ENCODE peak calls at places on chromosome X, in ten cellular contexts. N, H, L, Q, C, V, O, K, E and A are unnamed samples.

GRCh38 chrX:31301941-31302340 is 230.1 kb upstream of the FTHL17 start:
- DNase-seq in Q (no peak), N (no peak), V (no peak), K (no peak), C (no peak), H (no peak), O (no peak), L (no peak), E (no peak), A (no peak)

GRCh38 chrX:131650637-131651410 is 107.0 kb downstream of the OR13H1 start:
- DNase-seq in O (no peak), E (peak; percentile 9), Q (no peak), H (no peak), L (no peak), K (no peak), N (no peak), C (no peak), V (no peak), A (no peak)

GRCh38 chrX:40098264-40099045 is 697 bp upstream of the BCOR start:
- DNase-seq in N (peak; percentile 47), C (no peak), E (peak; percentile 51), V (peak; percentile 39), H (peak; percentile 40), K (no peak), L (peak; percentile 61), O (no peak), Q (peak; percentile 90), A (no peak)

GRCh38 chrX:65993332-65993731 is 46.5 kb downstream of the VSIG4 start:
- DNase-seq in N (no peak), K (no peak), E (no peak), V (no peak), L (no peak), C (no peak), O (no peak), H (no peak), Q (no peak), A (no peak)

GRCh38 chrX:30706216-30706775 is 53.1 kb downstream of the GK start:
- DNase-seq in C (no peak), K (no peak), L (no peak), O (no peak), N (no peak), V (no peak), Q (no peak), H (no peak), E (no peak), A (no peak)

GRCh38 chrX:112851806-112852205 is 11.2 kb upstream of the AMOT start:
- DNase-seq in N (no peak), K (peak; percentile 38), E (peak; percentile 33), O (no peak), C (no peak), Q (no peak), L (no peak), H (no peak), V (peak; percentile 47), A (no peak)

GRCh38 chrX:150897371-150898319 is 823 bp downstream of the CD99L2 start:
- DNase-seq in H (peak; percentile 62), E (peak; percentile 35), K (no peak), N (peak; percentile 51), V (peak; percentile 31), L (peak; percentile 15), Q (peak; percentile 86), C (no peak), O (peak; percentile 22), A (no peak)

GRCh38 chrX:15356444-15356843 is 21.1 kb upstream of the PIGA start:
- DNase-seq in E (peak; percentile 74), O (no peak), Q (no peak), L (no peak), C (no peak), H (no peak), V (peak; percentile 89), N (no peak), K (peak; percentile 30), A (no peak)

DNA sequence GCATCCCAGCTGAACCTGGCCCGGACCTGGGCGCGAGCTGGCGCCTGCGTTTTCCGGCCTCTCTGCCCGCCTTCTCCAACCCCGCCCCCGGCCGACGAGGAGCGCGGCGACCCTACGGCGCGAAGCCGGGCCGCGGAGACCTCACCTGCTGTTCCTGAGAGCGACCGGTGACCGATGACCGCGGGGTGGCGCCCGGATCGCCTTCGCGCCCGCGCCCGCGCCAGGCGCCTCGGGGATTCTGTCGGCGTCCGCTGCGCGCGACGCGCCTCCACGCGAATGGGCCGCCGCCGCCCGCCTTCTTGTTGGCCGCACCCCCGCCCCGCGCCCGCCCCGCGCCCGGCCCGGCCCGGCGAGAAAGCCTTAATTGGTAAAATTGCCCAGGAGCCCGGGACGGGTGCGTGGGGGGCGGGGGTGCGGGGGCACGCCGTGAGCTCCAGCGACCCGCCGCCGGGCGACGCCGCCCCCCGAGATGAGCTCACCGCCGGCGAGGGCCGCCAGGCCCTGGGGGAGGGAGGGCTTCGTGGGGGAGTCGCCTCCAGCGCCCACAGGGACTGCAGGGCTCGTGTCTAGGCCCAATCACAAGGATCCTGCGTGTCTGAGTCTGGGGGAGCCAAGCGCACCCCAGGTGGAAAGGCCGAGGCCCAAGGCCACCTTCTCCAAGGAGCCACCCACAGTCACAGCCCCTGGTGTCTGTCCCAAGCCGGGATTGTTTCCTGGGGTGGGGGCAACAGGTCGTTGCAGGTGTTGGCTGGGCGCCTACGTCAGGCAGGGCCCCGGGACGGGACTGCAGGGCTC is at the start of gene FLNA:
- DNase-seq in C (no peak), K (no peak), Q (no peak), V (no peak), E (no peak), L (peak; percentile 64), H (no peak), N (no peak), O (peak; percentile 41), A (no peak)
- H3K4me3 ChIP-seq in C (peak within 1 kb of the TSS; percentile 62), K (peak within 1 kb of the TSS; percentile 66), Q (no peak within 1 kb of the TSS), V (peak within 1 kb of the TSS; percentile 31), E (peak within 1 kb of the TSS; percentile 63), L (peak within 1 kb of the TSS; percentile 24), H (peak within 1 kb of the TSS; percentile 5), N (peak within 1 kb of the TSS; percentile 33), O (peak within 1 kb of the TSS; percentile 85), A (peak within 1 kb of the TSS; percentile 54)

GRCh38 chrX:48971325-48972213 is at the start of gene KCND1:
- DNase-seq in E (peak; percentile 34), N (peak; percentile 22), H (peak; percentile 44), C (peak; percentile 2), O (no peak), Q (no peak), L (peak; percentile 32), V (peak; percentile 39), K (no peak), A (no peak)

GRCh38 chrX:48974574-48974973 is 2.9 kb upstream of the KCND1 start:
- DNase-seq in O (no peak), V (no peak), Q (no peak), C (no peak), H (no peak), K (no peak), E (no peak), L (no peak), N (no peak), A (no peak)

GRCh38 chrX:48974033-48974432 is 2.4 kb upstream of the KCND1 start:
- DNase-seq in C (no peak), L (no peak), O (no peak), N (no peak), E (no peak), V (no peak), Q (no peak), K (no peak), H (no peak), A (no peak)

GRCh38 chrX:48975041-48975440 is 3.4 kb upstream of the KCND1 start:
- DNase-seq in N (no peak), H (no peak), E (no peak), L (no peak), V (no peak), Q (no peak), O (no peak), C (no peak), K (no peak), A (no peak)

DNA sequence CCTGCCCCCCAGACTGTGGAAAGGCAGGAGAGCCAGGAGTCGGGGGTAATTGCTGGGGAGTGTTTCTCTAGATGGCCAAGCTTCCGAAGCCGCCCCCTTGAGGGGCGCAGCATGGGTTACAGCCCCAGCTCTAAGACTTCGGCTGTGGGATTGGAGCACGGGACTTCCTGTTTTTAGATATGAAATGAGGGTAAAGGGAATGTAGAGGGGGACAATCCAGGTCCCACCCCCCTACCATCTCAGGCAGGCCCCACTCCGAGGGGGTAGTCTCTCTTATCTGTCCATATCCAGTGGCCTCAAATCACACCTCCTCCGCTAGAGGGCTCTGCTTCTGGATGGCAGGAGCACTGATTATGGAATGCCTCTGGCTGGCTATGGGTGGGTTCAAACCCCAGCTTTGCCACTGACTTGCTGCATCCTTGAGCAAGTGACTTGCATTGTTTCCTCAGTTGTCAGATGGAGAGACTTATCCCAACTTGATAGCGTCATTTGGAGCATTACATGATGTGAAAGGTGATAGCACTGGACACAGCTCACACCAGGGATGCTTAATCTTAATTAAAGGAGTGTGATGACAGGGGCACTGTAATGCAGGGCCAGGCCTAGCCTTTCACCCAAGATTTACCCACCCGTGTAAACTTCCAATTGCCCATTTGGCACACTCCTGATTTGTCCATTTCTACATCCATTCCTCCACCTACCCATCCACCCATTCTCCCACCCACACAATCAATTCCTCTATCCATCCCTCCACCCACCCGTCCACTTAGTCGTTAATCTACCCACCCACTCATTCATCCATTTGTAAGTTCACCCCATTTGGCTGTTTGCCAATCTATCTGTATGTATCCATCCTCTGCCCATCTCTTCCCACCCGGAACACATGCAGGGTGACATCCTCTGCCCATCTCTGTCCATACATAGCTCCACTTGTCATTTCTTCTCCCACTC is 845 bp upstream of the KCND1 start:
- DNase-seq in K (no peak), L (peak; percentile 47), V (peak; percentile 57), O (peak; percentile 39), E (peak; percentile 48), H (peak; percentile 46), N (peak; percentile 53), Q (no peak), C (peak; percentile 37), A (no peak)
- TF ChIP-seq CTCF in K (peak; percentile 59), L (peak; percentile 26), V (peak; percentile 61), O (peak; percentile 43), E (peak; percentile 56), H (peak; percentile 56), N (peak; percentile 42), Q (no peak), C (peak; percentile 72), A (peak; percentile 50)

GRCh38 chrX:331145-331771 is 12.7 kb upstream of the GTPBP6 start:
- DNase-seq in Q (no peak), V (peak; percentile 33), O (no peak), C (peak; percentile 35), E (peak; percentile 60), H (peak; percentile 27), N (no peak), L (no peak), K (no peak), A (no peak)
- H3K4me3 ChIP-seq in Q (no peak overlapping the region), V (no peak overlapping the region), O (no peak overlapping the region), C (peak overlapping the region; percentile 26), E (no peak overlapping the region), H (no peak overlapping the region), N (no peak overlapping the region), L (no peak overlapping the region), K (peak overlapping the region; percentile 17), A (peak overlapping the region; percentile 3)

GRCh38 chrX:152912641-152913040 is 14.8 kb downstream of the ZNF185 start:
- DNase-seq in K (no peak), V (no peak), E (no peak), C (no peak), Q (no peak), N (no peak), O (no peak), H (no peak), L (no peak), A (no peak)

GRCh38 chrX:152913354-152913753 is 15.5 kb downstream of the ZNF185 start:
- DNase-seq in K (no peak), L (no peak), O (no peak), N (no peak), Q (no peak), E (no peak), H (no peak), C (no peak), V (no peak), A (no peak)

GRCh38 chrX:152915541-152916241 is 17.8 kb downstream of the ZNF185 start:
- DNase-seq in E (peak; percentile 48), K (no peak), O (no peak), N (no peak), V (peak; percentile 42), Q (no peak), C (peak; percentile 65), L (no peak), H (peak; percentile 16), A (no peak)

GRCh38 chrX:152913915-152914314 is 16.0 kb downstream of the ZNF185 start:
- DNase-seq in E (no peak), O (no peak), L (no peak), Q (no peak), V (no peak), N (no peak), H (no peak), C (no peak), K (no peak), A (no peak)

DNA sequence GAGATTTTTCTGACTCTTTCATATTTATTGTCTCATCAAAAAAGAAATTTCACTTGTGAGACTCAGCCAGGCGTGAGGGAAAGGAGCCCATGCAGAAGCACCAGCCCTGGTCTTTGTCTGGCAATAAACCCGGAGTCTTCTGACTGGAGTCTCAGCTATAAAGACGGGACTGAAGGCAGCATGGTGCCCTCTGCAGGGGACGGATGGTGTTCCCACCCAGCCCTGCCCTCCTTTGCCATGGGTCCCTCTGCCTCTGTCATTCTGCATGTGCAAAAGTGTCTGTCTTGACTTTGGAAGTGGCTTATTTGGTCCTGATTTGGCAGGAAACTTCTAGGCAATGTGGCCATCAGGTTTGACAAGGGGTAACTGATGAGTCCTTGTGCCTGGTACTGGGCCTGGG is 14.3 kb downstream of the ZNF185 start:
- DNase-seq in L (no peak), C (no peak), V (no peak), K (no peak), N (no peak), E (no peak), O (no peak), Q (no peak), H (no peak), A (no peak)
- TF ChIP-seq CTCF in L (no peak), C (peak; percentile 29), V (no peak), K (no peak), N (no peak), E (no peak), O (no peak), Q (no peak), H (peak; percentile 13), A (no peak)